ENCODE peak calls at places on chromosomes 12 and 14, in four cellular contexts. B is HepG2, R is GM12878, S is K562. I is an unnamed sample.

GRCh38 chr14:53954551-53955233 is 1.9 kb downstream of the BMP4 start:
- DNase-seq in S (no peak), R (no peak), B (no peak), I (no peak)

GRCh38 chr12:131542351-131542750 is 168.5 kb upstream of the SFSWAP start:
- DNase-seq in S (no peak), B (no peak), R (no peak), I (no peak)

GRCh38 chr14:35669782-35670181 is 135.8 kb downstream of the INSM2 start:
- DNase-seq in B (no peak), S (no peak), R (no peak), I (no peak)

GRCh38 chr12:5511644-5512584 is 80.0 kb downstream of the NTF3 start:
- DNase-seq in S (peak), R (no peak), B (no peak), I (peak)

GRCh38 chr14:91354979-91355685 is 62.5 kb downstream of the CCDC88C start:
- DNase-seq in R (no peak), B (no peak), S (no peak), I (peak)

GRCh38 chr12:63766498-63766897 is 13.2 kb upstream of the RXYLT1 start:
- DNase-seq in S (no peak), R (no peak), B (no peak), I (no peak)

GRCh38 chr14:73474952-73475351 is 15.8 kb upstream of the RIOX1 start:
- DNase-seq in S (no peak), B (no peak), R (no peak), I (no peak)

GRCh38 chr14:103694572-103695026 is 20.7 kb downstream of the XRCC3 start:
- DNase-seq in B (no peak), S (no peak), R (no peak), I (no peak)

GRCh38 chr14:48575772-48576171 is 900.4 kb upstream of the MDGA2 start:
- DNase-seq in S (no peak), B (no peak), R (no peak), I (no peak)

GRCh38 chr12:105882404-105882803 is 256.4 kb downstream of the NUAK1 start:
- DNase-seq in S (no peak), R (no peak), B (no peak), I (no peak)

GRCh38 chr12:124720019-124720686 is 143.5 kb downstream of the SCARB1 start:
- DNase-seq in S (no peak), B (no peak), R (no peak), I (peak)

GRCh38 chr12:57549909-57550627 is at the start of gene KIF5A:
- DNase-seq in S (peak), R (no peak), B (no peak), I (peak)

GRCh38 chr12:112282920-112283319 is 99.3 kb downstream of the HECTD4 start:
- DNase-seq in R (no peak), B (no peak), S (no peak), I (no peak)

GRCh38 chr12:98344034-98344565 is 171.3 kb upstream of the TMPO start:
- DNase-seq in R (no peak), S (no peak), B (no peak), I (no peak)

GRCh38 chr14:89093083-89093482 is 268.6 kb downstream of the TTC8 start:
- DNase-seq in S (no peak), B (no peak), R (no peak), I (no peak)

GRCh38 chr12:21695896-21696295 is 38.3 kb upstream of the LDHB start:
- DNase-seq in S (no peak), R (no peak), B (no peak), I (no peak)

GRCh38 chr12:45336762-45337596 is 121.1 kb downstream of the ANO6 start:
- DNase-seq in B (no peak), R (no peak), S (peak), I (no peak)

GRCh38 chr14:77142289-77142814 is 761 bp upstream of the ZDHHC22 start:
- DNase-seq in B (no peak), R (no peak), S (no peak), I (no peak)

GRCh38 chr12:5171701-5172100 is 128.0 kb downstream of the KCNA5 start:
- DNase-seq in S (peak), B (peak), R (no peak), I (peak)

GRCh38 chr12:123815968-123816367 is 53.9 kb downstream of the DNAH10 start:
- DNase-seq in R (no peak), B (no peak), S (no peak), I (no peak)

GRCh38 chr12:95613021-95613420 is 61.7 kb upstream of the USP44 start:
- DNase-seq in B (no peak), S (no peak), R (no peak), I (no peak)

GRCh38 chr12:2324375-2324774 is 271.6 kb downstream of the CACNA1C start:
- DNase-seq in B (no peak), S (no peak), R (no peak), I (no peak)

GRCh38 chr14:46985529-46986137 is 334.1 kb upstream of the RPL10L start:
- DNase-seq in S (no peak), R (no peak), B (no peak), I (no peak)

GRCh38 chr14:76091036-76091435 is 60.7 kb upstream of the GPATCH2L start:
- DNase-seq in R (no peak), B (peak), S (peak), I (peak)

GRCh38 chr12:51714666-51715065 is 123.6 kb downstream of the SCN8A start:
- DNase-seq in B (no peak), R (no peak), S (no peak), I (no peak)

GRCh38 chr12:122062832-122063690 is 15.5 kb upstream of the MLXIP start:
- DNase-seq in S (peak), R (no peak), B (peak), I (no peak)

GRCh38 chr14:20684662-20685456 is 499 bp downstream of the RNASE4 start:
- DNase-seq in B (peak), R (no peak), S (peak), I (no peak)

GRCh38 chr14:59389936-59390335 is 75.2 kb downstream of the GPR135 start:
- DNase-seq in S (no peak), B (no peak), R (no peak), I (no peak)

GRCh38 chr12:7933255-7933726 is 2.7 kb downstream of the SLC2A3 start:
- DNase-seq in B (peak), R (peak), S (peak), I (peak)

GRCh38 chr12:95173392-95174251 is 43.6 kb downstream of the FGD6 start:
- DNase-seq in S (peak), R (no peak), B (no peak), I (no peak)

GRCh38 chr14:90626550-90626949 is 189.7 kb downstream of the TTC7B start:
- DNase-seq in B (no peak), S (no peak), R (no peak), I (no peak)

GRCh38 chr14:28609228-28609828 is 157.3 kb upstream of the FOXG1 start:
- DNase-seq in B (peak), R (no peak), S (peak), I (peak)

GRCh38 chr12:132342828-132343227 is 13.4 kb upstream of the GALNT9 start:
- DNase-seq in R (no peak), B (no peak), S (no peak), I (no peak)

GRCh38 chr14:90785876-90786450 is 30.3 kb downstream of the TTC7B start:
- DNase-seq in B (no peak), R (no peak), S (no peak), I (no peak)

GRCh38 chr14:49895480-49895879 is 2.6 kb downstream of the ARF6 start:
- DNase-seq in S (no peak), B (no peak), R (no peak), I (no peak)

GRCh38 chr14:64979336-64980074 is 7.2 kb upstream of the FNTB start:
- DNase-seq in B (no peak), S (no peak), R (no peak), I (no peak)

GRCh38 chr14:65471038-65471878 is 58.7 kb downstream of the FUT8 start:
- DNase-seq in B (no peak), S (peak), R (peak), I (no peak)

GRCh38 chr14:68716698-68717097 is 76.2 kb downstream of the ZFP36L1 start:
- DNase-seq in S (peak), B (peak), R (no peak), I (no peak)

GRCh38 chr14:88790501-88791251 is 2.1 kb downstream of the EML5 start:
- DNase-seq in B (no peak), S (no peak), R (no peak), I (no peak)

GRCh38 chr14:85191986-85192385 is 338.0 kb upstream of the FLRT2 start:
- DNase-seq in R (no peak), B (no peak), S (no peak), I (no peak)

GRCh38 chr14:85190251-85190650 is 339.7 kb upstream of the FLRT2 start:
- DNase-seq in B (no peak), R (no peak), S (no peak), I (no peak)

GRCh38 chr14:85188836-85189235 is 341.1 kb upstream of the FLRT2 start:
- DNase-seq in B (no peak), S (no peak), R (no peak), I (no peak)

DNA sequence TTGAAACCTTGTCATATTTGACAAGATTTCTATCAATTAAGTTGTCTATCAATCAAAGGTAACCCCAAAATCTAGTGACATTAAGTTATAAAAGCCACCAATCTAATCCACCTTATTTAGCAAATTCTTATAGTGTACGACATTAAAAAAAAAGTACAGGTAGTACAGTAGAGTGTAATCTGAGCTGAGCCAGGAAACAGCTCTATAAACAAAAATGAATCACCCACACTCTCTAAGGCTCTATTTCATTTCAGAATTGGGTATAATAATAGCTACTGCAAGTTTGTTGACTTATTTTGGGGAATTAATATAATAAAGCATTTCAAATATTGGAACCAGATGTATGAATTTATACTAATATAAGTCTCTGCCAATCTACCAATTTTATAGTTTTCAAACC is 342.4 kb upstream of the FLRT2 start:
- DNase-seq in R (no peak), S (no peak), B (no peak), I (no peak)
- TF ChIP-seq BHLHE40 in R (no peak), S (no peak), B (no peak), I (no peak)

DNA sequence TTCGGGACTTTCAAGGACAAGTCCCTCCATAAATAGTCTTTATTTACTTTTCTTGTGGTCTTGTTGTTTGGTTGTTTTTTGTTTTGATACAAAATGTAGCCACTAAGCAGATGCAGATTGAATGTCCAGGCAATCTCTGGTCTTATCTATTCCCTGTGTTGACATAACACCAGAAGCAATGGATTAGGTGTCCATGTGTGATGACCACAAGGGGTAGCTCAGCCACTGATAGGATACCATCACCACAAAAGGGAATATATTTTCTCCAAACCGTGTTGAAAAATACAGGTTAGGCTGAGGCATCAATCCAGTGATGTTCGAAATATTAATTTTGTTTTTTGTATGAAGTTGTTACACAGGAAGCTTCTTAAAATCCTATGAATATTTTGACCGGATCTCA is 196.3 kb downstream of the EPS8 start:
- DNase-seq in S (no peak), R (no peak), B (peak), I (no peak)
- TF ChIP-seq TARDBP in S (no peak), R (no peak), B (no peak), I (no peak)

DNA sequence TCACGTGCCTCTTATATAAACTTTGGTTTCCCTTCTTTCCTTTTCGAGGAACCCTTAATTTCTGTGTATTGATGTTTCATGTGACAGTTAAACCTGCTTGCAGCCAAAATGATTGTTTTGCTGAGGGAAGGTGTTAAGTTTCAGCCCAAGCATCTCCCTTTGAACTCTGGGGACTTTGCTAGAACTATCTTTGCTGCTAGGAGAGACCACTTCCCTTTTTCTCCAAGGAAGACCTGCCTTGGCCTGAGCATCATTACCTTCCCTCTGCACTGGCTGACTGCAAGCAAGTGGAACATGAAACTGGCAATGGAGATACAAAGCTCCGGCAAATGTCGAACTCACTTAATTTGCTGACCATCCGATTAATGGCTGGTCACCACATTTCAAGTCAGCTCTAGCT is 192.8 kb downstream of the GRIN2B start:
- DNase-seq in B (no peak), R (no peak), S (no peak), I (no peak)
- TF ChIP-seq FOXK2 in B (no peak), R (no peak), S (no peak), I (no peak)

GRCh38 chr12:3965096-3965495 is 91.9 kb upstream of the PARP11 start:
- DNase-seq in B (no peak), S (no peak), R (no peak), I (no peak)

GRCh38 chr12:3967556-3968160 is 94.5 kb upstream of the PARP11 start:
- DNase-seq in R (no peak), B (peak), S (no peak), I (no peak)

GRCh38 chr12:3964404-3964803 is 91.2 kb upstream of the PARP11 start:
- DNase-seq in S (peak), B (peak), R (no peak), I (peak)

GRCh38 chr12:3972576-3972975 is 99.4 kb upstream of the PARP11 start:
- DNase-seq in R (no peak), S (no peak), B (no peak), I (no peak)

GRCh38 chr12:3968523-3968922 is 95.3 kb upstream of the PARP11 start:
- DNase-seq in R (no peak), B (no peak), S (no peak), I (no peak)
- TF ChIP-seq BHLHE40 in R (no peak), B (no peak), S (no peak), I (no peak)

GRCh38 chr12:92124708-92125067 is 21.0 kb downstream of the BTG1 start:
- DNase-seq in S (no peak), R (no peak), B (no peak), I (no peak)

GRCh38 chr12:92118826-92119536 is 26.7 kb downstream of the BTG1 start:
- DNase-seq in S (no peak), R (no peak), B (peak), I (no peak)

GRCh38 chr12:92122941-92123779 is 22.5 kb downstream of the BTG1 start:
- DNase-seq in R (no peak), B (no peak), S (no peak), I (no peak)

GRCh38 chr12:92123780-92124707 is 21.6 kb downstream of the BTG1 start:
- DNase-seq in S (no peak), R (no peak), B (no peak), I (no peak)

DNA sequence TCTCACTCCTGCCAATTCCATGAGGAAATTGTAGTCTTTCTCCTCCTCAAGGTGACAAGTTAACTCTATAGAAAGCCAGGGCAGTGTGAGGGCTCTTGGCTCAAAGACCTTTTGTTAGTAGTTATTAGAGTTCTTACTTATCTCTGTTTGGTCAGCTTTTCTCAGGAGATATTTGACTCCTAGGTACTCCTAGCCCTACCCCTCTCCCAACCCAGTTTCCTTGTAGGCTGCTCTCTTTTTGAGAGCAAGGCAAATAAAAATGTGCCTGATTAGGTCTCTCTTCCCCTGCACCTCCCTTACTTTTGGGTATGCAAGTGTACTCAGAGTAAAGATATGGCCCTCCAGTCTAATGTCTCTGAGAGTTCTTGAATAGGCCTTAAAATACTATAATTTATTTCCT is 23.8 kb downstream of the BTG1 start:
- DNase-seq in S (peak), R (no peak), B (no peak), I (no peak)
- TF ChIP-seq TARDBP in S (no peak), R (no peak), B (no peak), I (no peak)

I was measured in HEK293T.